ENCODE peak calls at places on chromosomes 12 and 14, in five cellular contexts. R is A549, A is GM12878, M is HepG2, S is K562. W is an unnamed sample.

GRCh38 chr14:46091819-46092218 is 559.8 kb downstream of the RPL10L start:
- DNase-seq in R (no peak), A (no peak), M (no peak), S (no peak), W (no peak)

GRCh38 chr12:31474751-31475150 is 116.2 kb downstream of the DENND5B start:
- DNase-seq in R (no peak), A (no peak), M (no peak), S (no peak), W (no peak)

GRCh38 chr12:6697584-6698351 is 2.8 kb downstream of the PIANP start:
- DNase-seq in R (peak), A (no peak), M (peak), S (peak), W (peak)

GRCh38 chr12:58681730-58682129 is 238.6 kb downstream of the LRIG3 start:
- DNase-seq in R (no peak), A (no peak), M (no peak), S (no peak), W (no peak)

GRCh38 chr12:57844725-57845477 is 1.6 kb downstream of the CTDSP2 start:
- DNase-seq in R (peak), A (no peak), M (peak), S (no peak), W (peak)

GRCh38 chr14:92651793-92652382 is 96.5 kb downstream of the LGMN start:
- DNase-seq in R (no peak), A (no peak), M (no peak), S (no peak), W (no peak)

GRCh38 chr14:58647777-58648176 is 10.0 kb downstream of the DACT1 start:
- DNase-seq in R (no peak), A (no peak), M (no peak), S (no peak), W (no peak)

GRCh38 chr12:50314629-50315312 is 31.5 kb upstream of the LIMA1 start:
- DNase-seq in R (peak), A (no peak), M (peak), S (peak), W (peak)

GRCh38 chr14:97994020-97994531 is 1196.9 kb downstream of the VRK1 start:
- DNase-seq in R (no peak), A (no peak), M (no peak), S (no peak), W (no peak)

GRCh38 chr12:69516950-69517349 is 46.8 kb downstream of the FRS2 start:
- DNase-seq in R (no peak), A (no peak), M (no peak), S (peak), W (no peak)

GRCh38 chr14:102898298-102898697 is 24.2 kb upstream of the AMN start:
- DNase-seq in R (no peak), A (no peak), M (no peak), S (no peak), W (no peak)

GRCh38 chr12:27024291-27024690 is 1.9 kb downstream of the MED21 start:
- DNase-seq in R (no peak), A (no peak), M (no peak), S (no peak), W (no peak)

GRCh38 chr12:103520686-103521215 is 25.0 kb upstream of the C12orf42 start:
- DNase-seq in R (no peak), A (no peak), M (no peak), S (no peak), W (no peak)

GRCh38 chr12:122483969-122484368 is 16.8 kb downstream of the ZCCHC8 start:
- DNase-seq in R (no peak), A (no peak), M (no peak), S (no peak), W (no peak)

GRCh38 chr12:123916729-123917128 is 55.9 kb downstream of the CCDC92 start:
- DNase-seq in R (no peak), A (no peak), M (no peak), S (no peak), W (no peak)

GRCh38 chr14:52355016-52355430 is 40.9 kb downstream of the PTGER2 start:
- DNase-seq in R (peak), A (no peak), M (no peak), S (no peak), W (no peak)

GRCh38 chr12:100576311-100577036 is 3.0 kb downstream of the GAS2L3 start:
- DNase-seq in R (peak), A (no peak), M (no peak), S (no peak), W (no peak)

GRCh38 chr14:55514819-55515470 is 65.1 kb upstream of the KTN1 start:
- DNase-seq in R (no peak), A (no peak), M (no peak), S (no peak), W (no peak)

GRCh38 chr14:104342435-104343293 is 204.3 kb downstream of the KIF26A start:
- DNase-seq in R (no peak), A (no peak), M (no peak), S (no peak), W (peak)

GRCh38 chr12:62806893-62807292 is 128.1 kb downstream of the PPM1H start:
- DNase-seq in R (no peak), A (no peak), M (no peak), S (no peak), W (no peak)

GRCh38 chr14:50055461-50056228 is 60.7 kb downstream of the VCPKMT start:
- DNase-seq in R (no peak), A (no peak), M (no peak), S (no peak), W (peak)

GRCh38 chr14:101290681-101291080 is 270.6 kb upstream of the DIO3 start:
- DNase-seq in R (no peak), A (no peak), M (no peak), S (no peak), W (no peak)

GRCh38 chr12:121132601-121133481 is at the start of gene P2RX7:
- DNase-seq in R (peak), A (peak), M (no peak), S (no peak), W (peak)

GRCh38 chr12:1830401-1830845 is 10.1 kb downstream of the LRTM2 start:
- DNase-seq in R (no peak), A (no peak), M (no peak), S (no peak), W (no peak)

GRCh38 chr14:106200539-106201310 is 674.3 kb downstream of the TMEM121 start:
- DNase-seq in R (no peak), A (no peak), M (no peak), S (no peak), W (no peak)

GRCh38 chr12:108324678-108325358 is 14.3 kb downstream of the CMKLR1 start:
- DNase-seq in R (no peak), A (no peak), M (no peak), S (no peak), W (no peak)

GRCh38 chr12:58372298-58372697 is 430.9 kb downstream of the ATP23 start:
- DNase-seq in R (no peak), A (peak), M (no peak), S (no peak), W (no peak)

GRCh38 chr12:15651381-15651780 is 137.8 kb downstream of the EPS8 start:
- DNase-seq in R (no peak), A (no peak), M (no peak), S (no peak), W (no peak)

GRCh38 chr14:93034671-93034994 is 81.1 kb downstream of the ITPK1 start:
- DNase-seq in R (no peak), A (no peak), M (no peak), S (no peak), W (no peak)

GRCh38 chr12:25546318-25546717 is 6.8 kb downstream of the LMNTD1 start:
- DNase-seq in R (no peak), A (no peak), M (no peak), S (no peak), W (no peak)

GRCh38 chr12:111155521-111155920 is 213.4 kb downstream of the PHETA1 start:
- DNase-seq in R (no peak), A (no peak), M (no peak), S (no peak), W (no peak)

GRCh38 chr14:73997944-73998451 is 21.1 kb downstream of the ENTPD5 start:
- DNase-seq in R (no peak), A (no peak), M (peak), S (no peak), W (no peak)

GRCh38 chr14:68800361-68800760 is 7.5 kb upstream of the ZFP36L1 start:
- DNase-seq in R (no peak), A (no peak), M (no peak), S (no peak), W (no peak)

GRCh38 chr14:68343534-68344093 is 449.3 kb downstream of the ZFP36L1 start:
- DNase-seq in R (no peak), A (no peak), M (no peak), S (no peak), W (peak)

GRCh38 chr14:93081875-93082570 is 33.7 kb downstream of the ITPK1 start:
- DNase-seq in R (no peak), A (no peak), M (no peak), S (no peak), W (no peak)

GRCh38 chr12:111777345-111778045 is 10.8 kb downstream of the ALDH2 start:
- DNase-seq in R (peak), A (no peak), M (peak), S (no peak), W (no peak)

GRCh38 chr14:92712654-92713051 is 35.8 kb downstream of the LGMN start:
- DNase-seq in R (no peak), A (no peak), M (no peak), S (no peak), W (no peak)

GRCh38 chr14:72583316-72584272 is 310.3 kb downstream of the DPF3 start:
- DNase-seq in R (no peak), A (no peak), M (no peak), S (no peak), W (no peak)

GRCh38 chr12:116199160-116199559 is 78.3 kb downstream of the MED13L start:
- DNase-seq in R (no peak), A (no peak), M (no peak), S (no peak), W (no peak)
- TF ChIP-seq JUNB in R (no peak), A (no peak), M (no peak), S (no peak), W (no peak)

GRCh38 chr12:66232258-66232657 is 43.2 kb downstream of the IRAK3 start:
- DNase-seq in R (no peak), A (no peak), M (no peak), S (no peak), W (no peak)
- TF ChIP-seq JUNB in R (no peak), A (no peak), M (no peak), S (no peak), W (no peak)

GRCh38 chr12:55549302-55549701 is at the start of gene OR6C4:
- DNase-seq in R (no peak), A (no peak), M (no peak), S (no peak), W (no peak)

DNA sequence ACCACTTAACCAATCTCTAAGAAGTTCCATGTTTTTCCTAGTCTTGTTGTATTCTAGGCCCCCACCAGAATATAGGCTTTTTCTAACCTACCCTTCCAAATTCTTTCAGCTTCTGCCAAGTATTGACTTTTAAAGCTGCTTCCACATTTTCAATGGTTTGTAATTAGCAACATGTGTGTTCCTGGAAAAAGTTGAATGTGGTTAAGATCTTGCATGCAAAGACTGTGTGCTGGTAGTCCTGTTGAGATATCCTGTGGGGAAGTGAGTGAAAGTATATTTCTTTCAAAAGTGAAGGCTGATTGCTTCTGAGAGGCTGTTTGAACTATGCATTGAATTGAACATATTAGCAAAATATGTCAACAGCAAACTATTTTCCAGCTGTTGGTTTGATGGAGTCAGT is 646 bp upstream of the OR6C4 start:
- DNase-seq in R (no peak), A (no peak), M (no peak), S (no peak), W (no peak)
- TF ChIP-seq JUNB in R (no peak), A (no peak), M (no peak), S (no peak), W (no peak)

GRCh38 chr12:105433804-105434203 is 103.3 kb downstream of the C12orf75 start:
- DNase-seq in R (no peak), A (no peak), M (no peak), S (no peak), W (no peak)
- TF ChIP-seq JUNB in R (peak), A (no peak), M (no peak), S (no peak), W (no peak)

GRCh38 chr12:569803-570236 is 93.4 kb downstream of the NINJ2 start:
- DNase-seq in R (peak), A (no peak), M (peak), S (peak), W (peak)

GRCh38 chr12:569091-569676 is 94.1 kb downstream of the NINJ2 start:
- DNase-seq in R (no peak), A (no peak), M (no peak), S (no peak), W (no peak)

GRCh38 chr12:570949-571794 is 92.1 kb downstream of the NINJ2 start:
- DNase-seq in R (peak), A (no peak), M (peak), S (peak), W (peak)

GRCh38 chr12:571795-572531 is 91.3 kb downstream of the NINJ2 start:
- DNase-seq in R (peak), A (no peak), M (peak), S (no peak), W (no peak)

GRCh38 chr12:570237-570925 is 92.9 kb downstream of the NINJ2 start:
- DNase-seq in R (peak), A (no peak), M (peak), S (peak), W (peak)
- TF ChIP-seq JUNB in R (peak), A (no peak), M (no peak), S (no peak), W (no peak)

W was measured in GM23338.